ENCODE peak calls at places on chromosomes 16 and 17, in four cellular contexts. H is AG08396, Z is ACHN, X is LoVo. Q is an unnamed sample.

GRCh38 chr16:86502856-86503748 is 7.2 kb upstream of the FOXF1 start:
- DNase-seq in Z (no peak), H (peak), X (no peak), Q (no peak)

GRCh38 chr17:58969156-58969555 is 137.5 kb downstream of the TRIM37 start:
- DNase-seq in H (no peak), X (no peak), Z (no peak), Q (no peak)

GRCh38 chr17:79532107-79532790 is 78.6 kb downstream of the RBFOX3 start:
- DNase-seq in H (no peak), Z (no peak), X (no peak), Q (no peak)

GRCh38 chr17:83067718-83068261 is 11.6 kb upstream of the METRNL start:
- DNase-seq in H (peak), X (no peak), Z (peak), Q (peak)

GRCh38 chr16:9256196-9256595 is 164.8 kb downstream of the HAPSTR1 start:
- DNase-seq in Z (peak), X (no peak), H (peak), Q (no peak)

GRCh38 chr16:53515259-53515658 is 12.2 kb upstream of the AKTIP start:
- DNase-seq in H (no peak), X (no peak), Z (no peak), Q (no peak)

GRCh38 chr17:15945493-15946209 is 721 bp downstream of the ADORA2B start:
- DNase-seq in Z (no peak), X (peak), H (peak), Q (peak)

GRCh38 chr17:57861737-57862409 is 12.0 kb upstream of the MRPS23 start:
- DNase-seq in X (peak), H (peak), Z (peak), Q (peak)

GRCh38 chr16:26963109-26963508 is 103.6 kb upstream of the C16orf82 start:
- DNase-seq in X (no peak), H (peak), Z (peak), Q (no peak)

GRCh38 chr17:59399914-59400313 is 68.5 kb downstream of the YPEL2 start:
- DNase-seq in X (no peak), H (no peak), Z (no peak), Q (no peak)

GRCh38 chr17:11135819-11136218 is 105.2 kb upstream of the SHISA6 start:
- DNase-seq in H (no peak), X (no peak), Z (no peak), Q (no peak)

GRCh38 chr16:23889189-23889588 is 53.4 kb downstream of the PRKCB start:
- DNase-seq in Z (no peak), X (no peak), H (no peak), Q (no peak)

GRCh38 chr16:24834459-24835335 is 11.1 kb upstream of the SLC5A11 start:
- DNase-seq in X (peak), H (peak), Z (peak), Q (peak)

Q was measured in fibroblast of lung.